ENCODE peak calls at places on chromosomes 13 and 19, in eight cellular contexts. S, W, V, O, I, E, N and X are unnamed samples.

GRCh38 chr19:38683393-38684077 is 36.1 kb downstream of the ACTN4 start:
- DNase-seq in S (peak; percentile 100), W (peak; percentile 100), V (peak; percentile 54), O (peak; percentile 96), I (peak; percentile 92), E (peak; percentile 89), N (no peak), X (peak; percentile 77)

GRCh38 chr19:14786421-14786851 is 8.1 kb upstream of the ADGRE2 start:
- DNase-seq in S (no peak), W (peak; percentile 25), V (no peak), O (peak; percentile 81), I (peak; percentile 57), E (peak; percentile 41), N (no peak), X (peak; percentile 51)

GRCh38 chr19:17481986-17482385 is 11.7 kb downstream of the SLC27A1 start:
- DNase-seq in S (no peak), W (no peak), V (no peak), O (no peak), I (no peak), E (no peak), N (no peak), X (no peak)

GRCh38 chr19:16871870-16872269 is 16.9 kb upstream of the F2RL3 start:
- DNase-seq in S (no peak), W (no peak), V (peak; percentile 43), O (no peak), I (no peak), E (no peak), N (no peak), X (no peak)

GRCh38 chr19:18156841-18157464 is 4.0 kb downstream of the PIK3R2 start:
- DNase-seq in S (no peak), W (peak; percentile 62), V (peak; percentile 90), O (no peak), I (peak; percentile 96), E (peak; percentile 96), N (no peak), X (peak; percentile 90)

GRCh38 chr19:10416380-10417257 is 3.7 kb upstream of the PDE4A start:
- DNase-seq in S (peak; percentile 80), W (peak; percentile 69), V (peak; percentile 82), O (peak; percentile 93), I (peak; percentile 93), E (peak; percentile 89), N (peak; percentile 74), X (peak; percentile 66)

GRCh38 chr19:40754611-40755247 is 3.7 kb downstream of the SNRPA start:
- DNase-seq in S (no peak), W (no peak), V (no peak), O (no peak), I (peak; percentile 30), E (peak; percentile 77), N (no peak), X (no peak)

GRCh38 chr19:37963190-37963947 is 56.4 kb downstream of the SIPA1L3 start:
- DNase-seq in S (no peak), W (no peak), V (no peak), O (no peak), I (peak; percentile 60), E (no peak), N (no peak), X (no peak)

GRCh38 chr19:19185853-19186728 is 5.9 kb downstream of the BORCS8 start:
- DNase-seq in S (peak; percentile 53), W (no peak), V (no peak), O (peak; percentile 91), I (peak; percentile 56), E (peak; percentile 54), N (no peak), X (no peak)

GRCh38 chr13:25846227-25846984 is 205.4 kb downstream of the SHISA2 start:
- DNase-seq in S (no peak), W (no peak), V (no peak), O (no peak), I (no peak), E (no peak), N (no peak), X (no peak)

GRCh38 chr13:25843692-25844091 is 208.1 kb downstream of the SHISA2 start:
- DNase-seq in S (no peak), W (no peak), V (no peak), O (no peak), I (no peak), E (no peak), N (no peak), X (no peak)

GRCh38 chr13:25847145-25847544 is 204.7 kb downstream of the SHISA2 start:
- DNase-seq in S (no peak), W (no peak), V (no peak), O (no peak), I (no peak), E (no peak), N (no peak), X (no peak)

GRCh38 chr13:25847635-25848616 is 203.9 kb downstream of the SHISA2 start:
- DNase-seq in S (no peak), W (no peak), V (no peak), O (no peak), I (peak; percentile 10), E (no peak), N (no peak), X (no peak)

GRCh38 chr13:25844559-25845434 is 207.0 kb downstream of the SHISA2 start:
- DNase-seq in S (no peak), W (no peak), V (no peak), O (no peak), I (no peak), E (no peak), N (no peak), X (no peak)
- H3K4me1 ChIP-seq in S (no peaks in the 10 kb centered on the region), W (no peaks in the 10 kb centered on the region), V (peaks cover 29% of the 10 kb centered on the region), O (peaks cover 9% of the 10 kb centered on the region), I (peaks cover under 1% of the 10 kb centered on the region), E (no peaks in the 10 kb centered on the region), N (no peaks in the 10 kb centered on the region), X (no peaks in the 10 kb centered on the region)

GRCh38 chr19:53015159-53015558 is 1.4 kb downstream of the ERVV-1 start:
- DNase-seq in S (no peak), W (no peak), V (no peak), O (no peak), I (no peak), E (no peak), N (no peak), X (no peak)

GRCh38 chr19:53015730-53016129 is 2.0 kb downstream of the ERVV-1 start:
- DNase-seq in S (no peak), W (no peak), V (no peak), O (no peak), I (no peak), E (no peak), N (no peak), X (no peak)

GRCh38 chr19:53019684-53020083 is 6.0 kb downstream of the ERVV-1 start:
- DNase-seq in S (no peak), W (no peak), V (no peak), O (peak; percentile 86), I (peak; percentile 3), E (peak; percentile 33), N (no peak), X (no peak)
- TF ChIP-seq CTCF in S (peak; percentile 36), W (no peak), V (no peak), O (peak; percentile 83), I (peak; percentile 18), E (no peak), N (no peak), X (no peak)

GRCh38 chr19:48393196-48393558 is 291 bp upstream of the GRIN2D start:
- DNase-seq in S (no peak), W (no peak), V (no peak), O (no peak), I (no peak), E (no peak), N (no peak), X (no peak)
- H3K4me1 ChIP-seq in S (peaks cover 13% of the 10 kb centered on the region), W (peaks cover 68% of the 10 kb centered on the region), V (peaks cover 27% of the 10 kb centered on the region), O (peaks cover 6% of the 10 kb centered on the region), I (peaks cover 17% of the 10 kb centered on the region), E (peaks cover 11% of the 10 kb centered on the region), N (no peaks in the 10 kb centered on the region), X (peaks cover 33% of the 10 kb centered on the region)

DNA sequence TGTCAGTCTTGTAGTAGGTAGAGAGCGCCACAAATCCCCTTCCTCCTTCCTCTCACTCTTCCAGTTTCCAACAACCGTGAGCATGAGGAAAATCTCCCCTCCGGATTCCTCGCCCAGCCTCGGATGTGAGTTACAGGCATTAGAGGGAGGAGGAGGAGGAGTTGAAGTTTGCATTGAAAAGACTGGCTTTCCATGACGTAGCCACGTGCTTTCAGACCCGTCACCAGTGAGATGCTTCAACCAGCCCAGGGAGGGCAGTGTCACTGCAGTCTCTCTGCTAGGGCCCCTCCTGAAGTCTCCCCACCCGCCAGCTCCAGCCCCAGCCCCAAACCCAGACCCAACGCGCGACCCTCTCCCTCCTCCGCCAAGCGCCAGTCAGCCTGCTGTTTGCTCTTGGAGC is 444 bp upstream of the FGF14 start:
- DNase-seq in S (no peak), W (no peak), V (peak; percentile 42), O (peak; percentile 92), I (peak; percentile 20), E (no peak), N (no peak), X (no peak)
- TF ChIP-seq CTCF in S (no peak), W (no peak), V (no peak), O (peak; percentile 42), I (no peak), E (no peak), N (peak; percentile 19), X (no peak)

DNA sequence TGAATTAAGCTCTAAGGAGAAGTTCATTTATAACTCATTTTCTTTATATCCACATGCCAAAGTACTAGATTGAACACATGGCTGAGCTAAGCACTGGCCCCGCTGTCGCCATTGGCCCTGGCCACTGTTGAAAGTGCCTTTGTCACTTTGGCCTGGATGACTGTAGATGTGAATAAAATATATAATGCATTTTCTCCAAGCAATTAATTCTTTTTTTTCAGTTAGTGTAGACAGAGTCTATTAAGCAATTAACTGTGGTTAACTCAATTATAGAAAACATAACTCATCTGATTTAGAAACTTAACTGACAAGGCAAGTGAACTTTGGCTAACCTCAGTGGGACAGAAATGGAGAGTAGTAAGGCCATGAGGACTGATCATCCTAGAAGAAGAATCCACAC is 965.6 kb downstream of the EFNB2 start:
- DNase-seq in S (no peak), W (no peak), V (no peak), O (no peak), I (no peak), E (no peak), N (no peak), X (no peak)
- H3K4me1 ChIP-seq in S (no peaks in the 10 kb centered on the region), W (no peaks in the 10 kb centered on the region), V (no peaks in the 10 kb centered on the region), O (no peaks in the 10 kb centered on the region), I (peaks cover 10% of the 10 kb centered on the region), E (no peaks in the 10 kb centered on the region), N (no peaks in the 10 kb centered on the region), X (no peaks in the 10 kb centered on the region)